ENCODE peak calls at places on chromosomes 6 and 20, in seven cellular contexts. One of them, this sample, is unnamed.

GRCh38 chr6:32370510-32370909 is 1.2 kb downstream of the TSBP1 start:
- DNase-seq in cardiac fibroblast: peak
- DNase-seq in H1: no peak
- DNase-seq in IMR-90: no peak
- DNase-seq in CD8-positive, alpha-beta T cell: no peak
- DNase-seq in thoracic aorta: no peak
- DNase-seq in OCI-LY7: no peak
- DNase-seq in this sample: no peak

GRCh38 chr6:105522626-105523322 is 119.9 kb upstream of the PREP start:
- DNase-seq in thoracic aorta: no peak
- DNase-seq in IMR-90: peak
- DNase-seq in cardiac fibroblast: peak
- DNase-seq in OCI-LY7: no peak
- DNase-seq in CD8-positive, alpha-beta T cell: no peak
- DNase-seq in H1: no peak
- DNase-seq in this sample: no peak

GRCh38 chr20:7392551-7392950 is 547.7 kb downstream of the HAO1 start:
- DNase-seq in CD8-positive, alpha-beta T cell: no peak
- DNase-seq in H1: no peak
- DNase-seq in cardiac fibroblast: peak
- DNase-seq in thoracic aorta: no peak
- DNase-seq in OCI-LY7: no peak
- DNase-seq in IMR-90: no peak
- DNase-seq in this sample: no peak

GRCh38 chr6:109458774-109459531 is 3.4 kb upstream of the MICAL1 start:
- DNase-seq in CD8-positive, alpha-beta T cell: peak
- DNase-seq in thoracic aorta: no peak
- DNase-seq in OCI-LY7: peak
- DNase-seq in cardiac fibroblast: no peak
- DNase-seq in IMR-90: no peak
- DNase-seq in H1: no peak
- DNase-seq in this sample: peak

GRCh38 chr6:149905371-149905910 is 7.5 kb upstream of the RAET1E start:
- DNase-seq in cardiac fibroblast: no peak
- DNase-seq in CD8-positive, alpha-beta T cell: no peak
- DNase-seq in OCI-LY7: no peak
- DNase-seq in IMR-90: no peak
- DNase-seq in thoracic aorta: no peak
- DNase-seq in H1: no peak
- DNase-seq in this sample: no peak

GRCh38 chr6:3331948-3332347 is 73.2 kb downstream of the PSMG4 start:
- DNase-seq in thoracic aorta: no peak
- DNase-seq in cardiac fibroblast: no peak
- DNase-seq in IMR-90: no peak
- DNase-seq in OCI-LY7: no peak
- DNase-seq in CD8-positive, alpha-beta T cell: no peak
- DNase-seq in H1: no peak
- DNase-seq in this sample: no peak

GRCh38 chr6:93416575-93417420 is 2.6 kb downstream of the EPHA7 start:
- DNase-seq in H1: peak
- DNase-seq in OCI-LY7: no peak
- DNase-seq in IMR-90: no peak
- DNase-seq in CD8-positive, alpha-beta T cell: no peak
- DNase-seq in thoracic aorta: no peak
- DNase-seq in cardiac fibroblast: peak
- DNase-seq in this sample: no peak

GRCh38 chr20:60239981-60240380 is 281.8 kb downstream of the CDH26 start:
- DNase-seq in IMR-90: no peak
- DNase-seq in CD8-positive, alpha-beta T cell: no peak
- DNase-seq in cardiac fibroblast: no peak
- DNase-seq in H1: no peak
- DNase-seq in thoracic aorta: no peak
- DNase-seq in OCI-LY7: no peak
- DNase-seq in this sample: no peak

GRCh38 chr6:37407948-37408347 is 25.1 kb upstream of the CMTR1 start:
- DNase-seq in H1: no peak
- DNase-seq in IMR-90: no peak
- DNase-seq in cardiac fibroblast: no peak
- DNase-seq in OCI-LY7: no peak
- DNase-seq in CD8-positive, alpha-beta T cell: no peak
- DNase-seq in thoracic aorta: no peak
- DNase-seq in this sample: no peak

GRCh38 chr20:59735917-59736316 is 131.6 kb downstream of the PHACTR3 start:
- DNase-seq in OCI-LY7: no peak
- DNase-seq in cardiac fibroblast: no peak
- DNase-seq in IMR-90: no peak
- DNase-seq in CD8-positive, alpha-beta T cell: no peak
- DNase-seq in thoracic aorta: no peak
- DNase-seq in H1: no peak
- DNase-seq in this sample: no peak

GRCh38 chr6:48084201-48084600 is 26.8 kb downstream of the PTCHD4 start:
- DNase-seq in OCI-LY7: no peak
- DNase-seq in H1: no peak
- DNase-seq in cardiac fibroblast: peak
- DNase-seq in thoracic aorta: no peak
- DNase-seq in IMR-90: peak
- DNase-seq in CD8-positive, alpha-beta T cell: no peak
- DNase-seq in this sample: no peak

GRCh38 chr6:166228839-166229528 is 61.3 kb upstream of the TBXT start:
- DNase-seq in CD8-positive, alpha-beta T cell: no peak
- DNase-seq in thoracic aorta: no peak
- DNase-seq in IMR-90: no peak
- DNase-seq in H1: no peak
- DNase-seq in cardiac fibroblast: no peak
- DNase-seq in OCI-LY7: peak
- DNase-seq in this sample: no peak

GRCh38 chr6:63584566-63584965 is 12.3 kb downstream of the LOC128125822 start:
- DNase-seq in cardiac fibroblast: no peak
- DNase-seq in H1: no peak
- DNase-seq in thoracic aorta: no peak
- DNase-seq in IMR-90: no peak
- DNase-seq in OCI-LY7: no peak
- DNase-seq in CD8-positive, alpha-beta T cell: no peak
- DNase-seq in this sample: no peak

GRCh38 chr6:148464319-148465010 is 121.8 kb downstream of the SASH1 start:
- DNase-seq in IMR-90: peak
- DNase-seq in H1: peak
- DNase-seq in CD8-positive, alpha-beta T cell: no peak
- DNase-seq in cardiac fibroblast: peak
- DNase-seq in thoracic aorta: no peak
- DNase-seq in OCI-LY7: peak
- DNase-seq in this sample: no peak

GRCh38 chr20:6471110-6471647 is 296.3 kb upstream of the BMP2 start:
- DNase-seq in H1: no peak
- DNase-seq in cardiac fibroblast: no peak
- DNase-seq in CD8-positive, alpha-beta T cell: no peak
- DNase-seq in thoracic aorta: no peak
- DNase-seq in OCI-LY7: no peak
- DNase-seq in IMR-90: no peak
- DNase-seq in this sample: no peak

GRCh38 chr20:17967595-17968365 is 814 bp downstream of the SNX5 start:
- DNase-seq in CD8-positive, alpha-beta T cell: no peak
- DNase-seq in IMR-90: peak
- DNase-seq in OCI-LY7: peak
- DNase-seq in H1: no peak
- DNase-seq in cardiac fibroblast: peak
- DNase-seq in thoracic aorta: no peak
- DNase-seq in this sample: no peak

GRCh38 chr6:170058878-170059485 is 231.9 kb downstream of the DLL1 start:
- DNase-seq in OCI-LY7: no peak
- DNase-seq in CD8-positive, alpha-beta T cell: no peak
- DNase-seq in thoracic aorta: no peak
- DNase-seq in cardiac fibroblast: no peak
- DNase-seq in IMR-90: no peak
- DNase-seq in H1: no peak
- DNase-seq in this sample: no peak

GRCh38 chr6:152267967-152268845 is 369.0 kb downstream of the SYNE1 start:
- DNase-seq in CD8-positive, alpha-beta T cell: no peak
- DNase-seq in thoracic aorta: no peak
- DNase-seq in cardiac fibroblast: peak
- DNase-seq in IMR-90: no peak
- DNase-seq in H1: no peak
- DNase-seq in OCI-LY7: peak
- DNase-seq in this sample: no peak

GRCh38 chr20:44069203-44069931 is 117.6 kb downstream of the JPH2 start:
- DNase-seq in CD8-positive, alpha-beta T cell: peak
- DNase-seq in IMR-90: no peak
- DNase-seq in H1: peak
- DNase-seq in cardiac fibroblast: no peak
- DNase-seq in OCI-LY7: no peak
- DNase-seq in thoracic aorta: no peak
- DNase-seq in this sample: peak

GRCh38 chr6:137259349-137259748 is 40.2 kb upstream of the IFNGR1 start:
- DNase-seq in OCI-LY7: no peak
- DNase-seq in CD8-positive, alpha-beta T cell: no peak
- DNase-seq in thoracic aorta: no peak
- DNase-seq in H1: no peak
- DNase-seq in IMR-90: peak
- DNase-seq in cardiac fibroblast: peak
- DNase-seq in this sample: no peak

GRCh38 chr6:25535302-25536225 is 116.5 kb upstream of the SCGN start:
- DNase-seq in OCI-LY7: no peak
- DNase-seq in cardiac fibroblast: no peak
- DNase-seq in IMR-90: no peak
- DNase-seq in H1: no peak
- DNase-seq in thoracic aorta: no peak
- DNase-seq in CD8-positive, alpha-beta T cell: no peak
- DNase-seq in this sample: no peak

GRCh38 chr6:56803594-56803993 is 151.3 kb upstream of the BEND6 start:
- DNase-seq in H1: no peak
- DNase-seq in thoracic aorta: no peak
- DNase-seq in cardiac fibroblast: peak
- DNase-seq in OCI-LY7: no peak
- DNase-seq in IMR-90: peak
- DNase-seq in CD8-positive, alpha-beta T cell: no peak
- DNase-seq in this sample: no peak

GRCh38 chr6:7451321-7451720 is 61.7 kb downstream of the RIOK1 start:
- DNase-seq in thoracic aorta: no peak
- DNase-seq in OCI-LY7: no peak
- DNase-seq in IMR-90: no peak
- DNase-seq in CD8-positive, alpha-beta T cell: no peak
- DNase-seq in H1: no peak
- DNase-seq in cardiac fibroblast: no peak
- DNase-seq in this sample: no peak

GRCh38 chr20:38842558-38842981 is 37.1 kb downstream of the PPP1R16B start:
- DNase-seq in IMR-90: no peak
- DNase-seq in H1: no peak
- DNase-seq in cardiac fibroblast: no peak
- DNase-seq in CD8-positive, alpha-beta T cell: peak
- DNase-seq in OCI-LY7: peak
- DNase-seq in thoracic aorta: no peak
- DNase-seq in this sample: no peak

GRCh38 chr20:10454135-10454750 is 19.1 kb downstream of the SLX4IP start:
- DNase-seq in OCI-LY7: no peak
- DNase-seq in thoracic aorta: no peak
- DNase-seq in H1: no peak
- DNase-seq in CD8-positive, alpha-beta T cell: no peak
- DNase-seq in IMR-90: no peak
- DNase-seq in cardiac fibroblast: no peak
- DNase-seq in this sample: no peak

GRCh38 chr20:64255361-64256281 is at the start of gene PCMTD2:
- DNase-seq in IMR-90: peak
- DNase-seq in H1: peak
- DNase-seq in OCI-LY7: peak
- DNase-seq in thoracic aorta: peak
- DNase-seq in CD8-positive, alpha-beta T cell: peak
- DNase-seq in cardiac fibroblast: peak
- DNase-seq in this sample: peak
- TF ChIP-seq CTCF in IMR-90: no peak
- TF ChIP-seq CTCF in H1: no peak
- TF ChIP-seq CTCF in OCI-LY7: peak
- TF ChIP-seq CTCF in thoracic aorta: peak
- TF ChIP-seq CTCF in CD8-positive, alpha-beta T cell: no peak
- TF ChIP-seq CTCF in cardiac fibroblast: no peak
- TF ChIP-seq CTCF in this sample: no peak

GRCh38 chr6:28433119-28433518 is 10.2 kb downstream of the ZSCAN23 start:
- DNase-seq in H1: no peak
- DNase-seq in cardiac fibroblast: no peak
- DNase-seq in OCI-LY7: peak
- DNase-seq in thoracic aorta: no peak
- DNase-seq in CD8-positive, alpha-beta T cell: no peak
- DNase-seq in IMR-90: no peak
- DNase-seq in this sample: no peak
- TF ChIP-seq CTCF in H1: no peak
- TF ChIP-seq CTCF in cardiac fibroblast: no peak
- TF ChIP-seq CTCF in OCI-LY7: peak
- TF ChIP-seq CTCF in thoracic aorta: no peak
- TF ChIP-seq CTCF in CD8-positive, alpha-beta T cell: no peak
- TF ChIP-seq CTCF in IMR-90: no peak
- TF ChIP-seq CTCF in this sample: no peak

GRCh38 chr20:36408219-36408618 is 102.1 kb downstream of the DLGAP4 start:
- DNase-seq in thoracic aorta: no peak
- DNase-seq in IMR-90: peak
- DNase-seq in cardiac fibroblast: peak
- DNase-seq in CD8-positive, alpha-beta T cell: no peak
- DNase-seq in OCI-LY7: no peak
- DNase-seq in H1: no peak
- DNase-seq in this sample: no peak
- TF ChIP-seq CTCF in thoracic aorta: no peak
- TF ChIP-seq CTCF in IMR-90: no peak
- TF ChIP-seq CTCF in cardiac fibroblast: no peak
- TF ChIP-seq CTCF in CD8-positive, alpha-beta T cell: no peak
- TF ChIP-seq CTCF in OCI-LY7: no peak
- TF ChIP-seq CTCF in H1: no peak
- TF ChIP-seq CTCF in this sample: no peak

GRCh38 chr6:164252952-164253351 is 838.4 kb downstream of the QKI start:
- DNase-seq in CD8-positive, alpha-beta T cell: no peak
- DNase-seq in IMR-90: no peak
- DNase-seq in cardiac fibroblast: peak
- DNase-seq in OCI-LY7: no peak
- DNase-seq in thoracic aorta: no peak
- DNase-seq in H1: no peak
- DNase-seq in this sample: no peak
- TF ChIP-seq CTCF in CD8-positive, alpha-beta T cell: no peak
- TF ChIP-seq CTCF in IMR-90: no peak
- TF ChIP-seq CTCF in cardiac fibroblast: no peak
- TF ChIP-seq CTCF in OCI-LY7: no peak
- TF ChIP-seq CTCF in thoracic aorta: no peak
- TF ChIP-seq CTCF in H1: no peak
- TF ChIP-seq CTCF in this sample: no peak

GRCh38 chr20:50456452-50457324 is 53.5 kb upstream of the PTPN1 start:
- DNase-seq in OCI-LY7: peak
- DNase-seq in IMR-90: no peak
- DNase-seq in cardiac fibroblast: no peak
- DNase-seq in CD8-positive, alpha-beta T cell: no peak
- DNase-seq in thoracic aorta: no peak
- DNase-seq in H1: no peak
- DNase-seq in this sample: no peak
- TF ChIP-seq CTCF in OCI-LY7: peak
- TF ChIP-seq CTCF in IMR-90: no peak
- TF ChIP-seq CTCF in cardiac fibroblast: peak
- TF ChIP-seq CTCF in CD8-positive, alpha-beta T cell: no peak
- TF ChIP-seq CTCF in thoracic aorta: no peak
- TF ChIP-seq CTCF in H1: peak
- TF ChIP-seq CTCF in this sample: no peak

DNA sequence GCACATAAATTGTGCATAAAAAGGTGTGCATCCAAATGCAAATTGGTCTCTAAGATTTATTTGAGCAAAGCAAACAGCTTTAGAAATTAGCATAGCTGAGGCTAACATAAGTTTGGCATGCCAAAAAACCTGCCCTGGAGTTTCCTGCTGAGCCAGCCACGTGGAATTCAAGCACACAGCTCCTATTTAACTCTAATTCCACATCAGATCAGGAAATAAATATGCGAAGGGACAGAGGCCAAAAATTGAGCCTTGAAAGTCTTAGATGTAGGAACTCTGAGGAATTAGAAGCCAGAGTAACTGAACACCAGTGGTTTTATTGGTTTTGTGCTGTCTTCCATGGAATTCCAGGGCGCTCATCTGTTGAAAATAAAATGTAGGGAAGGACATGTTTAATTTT is 19.6 kb downstream of the SOBP start:
- DNase-seq in CD8-positive, alpha-beta T cell: no peak
- DNase-seq in IMR-90: peak
- DNase-seq in thoracic aorta: no peak
- DNase-seq in OCI-LY7: no peak
- DNase-seq in H1: no peak
- DNase-seq in cardiac fibroblast: no peak
- DNase-seq in this sample: no peak
- TF ChIP-seq CTCF in CD8-positive, alpha-beta T cell: no peak
- TF ChIP-seq CTCF in IMR-90: no peak
- TF ChIP-seq CTCF in thoracic aorta: no peak
- TF ChIP-seq CTCF in OCI-LY7: no peak
- TF ChIP-seq CTCF in H1: no peak
- TF ChIP-seq CTCF in cardiac fibroblast: no peak
- TF ChIP-seq CTCF in this sample: no peak

This sample was measured in natural killer cell.